ENCODE peak calls at places on chromosomes 16 and 17, in six cellular contexts. One of them, this sample, is unnamed.

GRCh38 chr16:30096862-30097563 is 1.0 kb upstream of the YPEL3 start:
- DNase-seq in lower lobe of right lung: no peak
- DNase-seq in GM23338: no peak
- DNase-seq in neural crest cell: no peak
- DNase-seq in dorsolateral prefrontal cortex: no peak
- DNase-seq in HFFc6: no peak
- DNase-seq in this sample: no peak

GRCh38 chr17:66275651-66276050 is 26.8 kb upstream of the PRKCA start:
- DNase-seq in lower lobe of right lung: no peak
- DNase-seq in GM23338: no peak
- DNase-seq in neural crest cell: no peak
- DNase-seq in dorsolateral prefrontal cortex: no peak
- DNase-seq in HFFc6: peak
- DNase-seq in this sample: no peak

GRCh38 chr17:80425835-80426426 is 11.0 kb downstream of the ENDOV start:
- DNase-seq in lower lobe of right lung: no peak
- DNase-seq in GM23338: no peak
- DNase-seq in neural crest cell: no peak
- DNase-seq in dorsolateral prefrontal cortex: no peak
- DNase-seq in HFFc6: no peak
- DNase-seq in this sample: no peak

GRCh38 chr17:49316889-49317288 is 45.2 kb downstream of the ZNF652 start:
- DNase-seq in lower lobe of right lung: no peak
- DNase-seq in GM23338: no peak
- DNase-seq in neural crest cell: no peak
- DNase-seq in dorsolateral prefrontal cortex: no peak
- DNase-seq in HFFc6: no peak
- DNase-seq in this sample: no peak

GRCh38 chr16:88406096-88407041 is 23.6 kb downstream of the ZNF469 start:
- DNase-seq in lower lobe of right lung: no peak
- DNase-seq in GM23338: peak
- DNase-seq in neural crest cell: no peak
- DNase-seq in dorsolateral prefrontal cortex: no peak
- DNase-seq in HFFc6: no peak
- DNase-seq in this sample: no peak

GRCh38 chr17:10192500-10192899 is 5.9 kb downstream of the GAS7 start:
- DNase-seq in lower lobe of right lung: no peak
- DNase-seq in GM23338: no peak
- DNase-seq in neural crest cell: no peak
- DNase-seq in dorsolateral prefrontal cortex: no peak
- DNase-seq in HFFc6: no peak
- DNase-seq in this sample: no peak

GRCh38 chr17:69575346-69575761 is 160.9 kb downstream of the MAP2K6 start:
- DNase-seq in lower lobe of right lung: no peak
- DNase-seq in GM23338: no peak
- DNase-seq in neural crest cell: no peak
- DNase-seq in dorsolateral prefrontal cortex: no peak
- DNase-seq in HFFc6: peak
- DNase-seq in this sample: no peak

GRCh38 chr17:73644145-73645049 is at the start of gene SDK2:
- DNase-seq in lower lobe of right lung: no peak
- DNase-seq in GM23338: peak
- DNase-seq in neural crest cell: peak
- DNase-seq in dorsolateral prefrontal cortex: no peak
- DNase-seq in HFFc6: no peak
- DNase-seq in this sample: peak

GRCh38 chr17:73753751-73754496 is 109.7 kb upstream of the SDK2 start:
- DNase-seq in lower lobe of right lung: no peak
- DNase-seq in GM23338: no peak
- DNase-seq in neural crest cell: no peak
- DNase-seq in dorsolateral prefrontal cortex: no peak
- DNase-seq in HFFc6: no peak
- DNase-seq in this sample: no peak

GRCh38 chr16:8887952-8888560 is 5.9 kb downstream of the LITAFD start:
- DNase-seq in lower lobe of right lung: peak
- DNase-seq in GM23338: no peak
- DNase-seq in neural crest cell: no peak
- DNase-seq in dorsolateral prefrontal cortex: peak
- DNase-seq in HFFc6: peak
- DNase-seq in this sample: no peak

GRCh38 chr17:80339731-80340456 is 75.1 kb upstream of the ENDOV start:
- DNase-seq in lower lobe of right lung: no peak
- DNase-seq in GM23338: no peak
- DNase-seq in neural crest cell: no peak
- DNase-seq in dorsolateral prefrontal cortex: no peak
- DNase-seq in HFFc6: no peak
- DNase-seq in this sample: no peak

GRCh38 chr17:28086519-28086918 is 44.0 kb downstream of the NLK start:
- DNase-seq in lower lobe of right lung: no peak
- DNase-seq in GM23338: no peak
- DNase-seq in neural crest cell: no peak
- DNase-seq in dorsolateral prefrontal cortex: no peak
- DNase-seq in HFFc6: peak
- DNase-seq in this sample: no peak

GRCh38 chr17:82213251-82214011 is 789 bp upstream of the CCDC57 start:
- DNase-seq in lower lobe of right lung: peak
- DNase-seq in GM23338: peak
- DNase-seq in neural crest cell: no peak
- DNase-seq in dorsolateral prefrontal cortex: peak
- DNase-seq in HFFc6: peak
- DNase-seq in this sample: no peak

DNA sequence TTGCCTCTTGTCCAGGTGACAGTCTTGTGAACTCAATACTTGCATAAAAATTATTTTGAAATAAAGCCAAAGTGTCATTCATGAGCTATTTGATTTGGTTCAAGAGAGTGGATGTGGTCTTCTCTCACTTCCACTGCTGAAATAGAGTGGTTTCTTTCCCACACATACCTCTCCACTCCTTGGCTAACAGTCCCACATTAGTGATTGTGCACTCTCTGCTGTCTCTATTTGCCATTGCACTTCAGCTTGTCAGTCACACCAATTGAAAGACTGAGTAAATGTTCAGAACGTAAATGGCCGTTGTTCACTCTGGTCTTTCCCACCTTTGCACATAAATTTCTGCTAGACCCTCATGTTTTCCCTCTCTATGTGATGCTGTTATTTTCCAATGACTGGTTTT is 197.4 kb downstream of the FTO start:
- DNase-seq in lower lobe of right lung: no peak
- DNase-seq in GM23338: no peak
- DNase-seq in neural crest cell: no peak
- DNase-seq in dorsolateral prefrontal cortex: no peak
- DNase-seq in HFFc6: no peak
- DNase-seq in this sample: no peak
- TF ChIP-seq CTCF in lower lobe of right lung: no peak
- TF ChIP-seq CTCF in GM23338: no peak
- TF ChIP-seq CTCF in neural crest cell: no peak
- TF ChIP-seq CTCF in dorsolateral prefrontal cortex: no peak
- TF ChIP-seq CTCF in HFFc6: no peak
- TF ChIP-seq CTCF in this sample: no peak

GRCh38 chr17:7232114-7232513 is 2.2 kb downstream of the DVL2 start:
- DNase-seq in lower lobe of right lung: no peak
- DNase-seq in GM23338: no peak
- DNase-seq in neural crest cell: no peak
- DNase-seq in dorsolateral prefrontal cortex: no peak
- DNase-seq in HFFc6: no peak
- DNase-seq in this sample: no peak

GRCh38 chr17:7233701-7234099 is 617 bp downstream of the DVL2 start:
- DNase-seq in lower lobe of right lung: no peak
- DNase-seq in GM23338: no peak
- DNase-seq in neural crest cell: no peak
- DNase-seq in dorsolateral prefrontal cortex: no peak
- DNase-seq in HFFc6: no peak
- DNase-seq in this sample: no peak

GRCh38 chr17:7235693-7236665 is 1.7 kb upstream of the DVL2 start:
- DNase-seq in lower lobe of right lung: no peak
- DNase-seq in GM23338: no peak
- DNase-seq in neural crest cell: no peak
- DNase-seq in dorsolateral prefrontal cortex: no peak
- DNase-seq in HFFc6: no peak
- DNase-seq in this sample: no peak

GRCh38 chr17:7236808-7237207 is 2.4 kb downstream of the PHF23 start:
- DNase-seq in lower lobe of right lung: no peak
- DNase-seq in GM23338: no peak
- DNase-seq in neural crest cell: no peak
- DNase-seq in dorsolateral prefrontal cortex: no peak
- DNase-seq in HFFc6: no peak
- DNase-seq in this sample: no peak

DNA sequence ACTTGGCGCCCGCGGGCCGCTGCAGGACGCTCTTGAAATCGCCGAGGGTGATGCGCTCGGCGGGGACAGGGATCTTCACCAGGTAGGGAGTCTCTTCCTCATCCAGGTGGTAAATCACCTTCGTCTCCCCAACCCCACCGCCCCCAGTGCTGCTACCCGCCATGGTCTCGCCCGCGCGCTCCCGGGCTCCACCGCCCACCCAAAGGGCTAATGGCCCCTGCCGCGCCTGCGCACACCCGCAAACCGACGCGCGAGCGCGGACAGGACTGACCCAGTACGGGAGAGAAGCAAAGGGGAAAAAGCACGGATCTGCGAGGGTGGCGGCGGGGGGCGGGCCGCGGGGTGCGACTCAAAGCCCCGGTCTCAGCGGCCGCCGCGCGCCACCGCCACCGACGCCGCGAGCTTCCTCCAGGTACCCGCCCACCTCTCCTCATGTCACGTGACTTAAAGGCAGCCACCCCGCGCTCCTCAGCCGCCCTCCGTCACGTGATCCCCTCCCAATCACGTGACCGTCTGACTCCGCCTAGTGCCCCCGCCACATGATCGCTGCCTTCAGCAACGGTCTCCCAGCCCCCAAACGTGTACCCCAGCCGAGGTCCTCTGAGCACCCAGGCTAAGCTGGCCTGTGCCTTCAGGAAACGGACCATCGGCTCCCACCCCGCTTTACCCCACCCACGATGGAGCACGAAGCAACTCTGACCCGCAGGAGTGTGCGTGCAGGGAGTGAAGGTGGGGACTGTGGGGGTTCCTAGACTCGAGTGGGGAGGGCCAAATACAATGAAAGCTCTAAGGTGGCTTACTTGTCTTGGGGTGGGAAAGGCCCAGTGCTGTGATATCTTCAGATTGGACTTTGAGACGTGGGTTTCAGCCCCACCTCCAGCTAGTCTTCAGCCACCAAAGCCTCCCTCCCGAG is at the start of gene DVL2:
- DNase-seq in lower lobe of right lung: peak
- DNase-seq in GM23338: peak
- DNase-seq in neural crest cell: peak
- DNase-seq in dorsolateral prefrontal cortex: peak
- DNase-seq in HFFc6: peak
- DNase-seq in this sample: peak
- TF ChIP-seq CTCF in lower lobe of right lung: no peak
- TF ChIP-seq CTCF in GM23338: no peak
- TF ChIP-seq CTCF in neural crest cell: no peak
- TF ChIP-seq CTCF in dorsolateral prefrontal cortex: peak
- TF ChIP-seq CTCF in HFFc6: no peak
- TF ChIP-seq CTCF in this sample: no peak

GRCh38 chr16:798666-799065 is 1.9 kb downstream of the GNG13 start:
- DNase-seq in lower lobe of right lung: no peak
- DNase-seq in GM23338: no peak
- DNase-seq in neural crest cell: no peak
- DNase-seq in dorsolateral prefrontal cortex: no peak
- DNase-seq in HFFc6: no peak
- DNase-seq in this sample: no peak

GRCh38 chr16:800834-801488 is 427 bp upstream of the GNG13 start:
- DNase-seq in lower lobe of right lung: no peak
- DNase-seq in GM23338: no peak
- DNase-seq in neural crest cell: no peak
- DNase-seq in dorsolateral prefrontal cortex: no peak
- DNase-seq in HFFc6: no peak
- DNase-seq in this sample: no peak

GRCh38 chr16:799948-800833 is at the start of gene GNG13:
- DNase-seq in lower lobe of right lung: no peak
- DNase-seq in GM23338: peak
- DNase-seq in neural crest cell: no peak
- DNase-seq in dorsolateral prefrontal cortex: peak
- DNase-seq in HFFc6: no peak
- DNase-seq in this sample: no peak

GRCh38 chr16:797686-798085 is 2.8 kb downstream of the GNG13 start:
- DNase-seq in lower lobe of right lung: no peak
- DNase-seq in GM23338: no peak
- DNase-seq in neural crest cell: no peak
- DNase-seq in dorsolateral prefrontal cortex: no peak
- DNase-seq in HFFc6: no peak
- DNase-seq in this sample: no peak

GRCh38 chr16:799111-799947 is 1.2 kb downstream of the GNG13 start:
- DNase-seq in lower lobe of right lung: no peak
- DNase-seq in GM23338: no peak
- DNase-seq in neural crest cell: no peak
- DNase-seq in dorsolateral prefrontal cortex: no peak
- DNase-seq in HFFc6: no peak
- DNase-seq in this sample: no peak
- TF ChIP-seq CTCF in lower lobe of right lung: no peak
- TF ChIP-seq CTCF in GM23338: no peak
- TF ChIP-seq CTCF in neural crest cell: no peak
- TF ChIP-seq CTCF in dorsolateral prefrontal cortex: no peak
- TF ChIP-seq CTCF in HFFc6: no peak
- TF ChIP-seq CTCF in this sample: no peak

GRCh38 chr16:84595052-84595481 is 22.8 kb downstream of the COTL1 start:
- DNase-seq in lower lobe of right lung: peak
- DNase-seq in GM23338: no peak
- DNase-seq in neural crest cell: no peak
- DNase-seq in dorsolateral prefrontal cortex: no peak
- DNase-seq in HFFc6: no peak
- DNase-seq in this sample: no peak

GRCh38 chr16:84596161-84596560 is 21.7 kb downstream of the COTL1 start:
- DNase-seq in lower lobe of right lung: no peak
- DNase-seq in GM23338: no peak
- DNase-seq in neural crest cell: no peak
- DNase-seq in dorsolateral prefrontal cortex: no peak
- DNase-seq in HFFc6: no peak
- DNase-seq in this sample: no peak

GRCh38 chr16:84593825-84594724 is 23.8 kb downstream of the COTL1 start:
- DNase-seq in lower lobe of right lung: peak
- DNase-seq in GM23338: peak
- DNase-seq in neural crest cell: no peak
- DNase-seq in dorsolateral prefrontal cortex: peak
- DNase-seq in HFFc6: no peak
- DNase-seq in this sample: no peak

GRCh38 chr16:84592718-84593117 is 25.2 kb downstream of the COTL1 start:
- DNase-seq in lower lobe of right lung: no peak
- DNase-seq in GM23338: no peak
- DNase-seq in neural crest cell: no peak
- DNase-seq in dorsolateral prefrontal cortex: no peak
- DNase-seq in HFFc6: no peak
- DNase-seq in this sample: no peak

GRCh38 chr16:84594725-84595038 is 23.2 kb downstream of the COTL1 start:
- DNase-seq in lower lobe of right lung: no peak
- DNase-seq in GM23338: peak
- DNase-seq in neural crest cell: no peak
- DNase-seq in dorsolateral prefrontal cortex: no peak
- DNase-seq in HFFc6: no peak
- DNase-seq in this sample: no peak
- TF ChIP-seq CTCF in lower lobe of right lung: no peak
- TF ChIP-seq CTCF in GM23338: no peak
- TF ChIP-seq CTCF in neural crest cell: no peak
- TF ChIP-seq CTCF in dorsolateral prefrontal cortex: no peak
- TF ChIP-seq CTCF in HFFc6: no peak
- TF ChIP-seq CTCF in this sample: no peak